ENCODE peak calls at places on chromosome 19, in seven cellular contexts. J is HS-27A; C is lower leg skin; Z is RPMI7951; T is effector CD4-positive, alpha-beta T cell; I is bronchial epithelial cell; X is cerebellar nuclear complex. F is an unnamed sample.
A peak's percentile ranks its signal among the peaks of the same experiment; 100 is the strongest.

GRCh38 chr19:45113628-45114027 is 20.6 kb downstream of the PPP1R37 start:
- DNase-seq in Z (no peak), X (no peak), I (peak; percentile 29), C (no peak), J (no peak), T (no peak), F (peak; percentile 69)

GRCh38 chr19:47399198-47399597 is 20.1 kb downstream of the MEIS3 start:
- DNase-seq in Z (no peak), T (no peak), C (no peak), J (no peak), X (no peak), I (no peak), F (no peak)

GRCh38 chr19:4671182-4671851 is 1.2 kb upstream of the MYDGF start:
- DNase-seq in J (no peak), X (no peak), C (no peak), T (no peak), I (no peak), Z (no peak), F (no peak)

GRCh38 chr19:12664406-12665280 is 1.9 kb downstream of the MAN2B1 start:
- DNase-seq in X (no peak), C (no peak), J (no peak), Z (no peak), T (no peak), I (no peak), F (no peak)

GRCh38 chr19:38464421-38465082 is 31.1 kb downstream of the RYR1 start:
- DNase-seq in X (no peak), I (no peak), J (no peak), C (no peak), T (no peak), Z (no peak), F (no peak)

GRCh38 chr19:51529301-51529700 is 2.2 kb downstream of the SIGLEC6 start:
- DNase-seq in Z (no peak), T (no peak), C (no peak), X (no peak), I (no peak), J (no peak), F (no peak)

GRCh38 chr19:5641171-5641570 is 18.3 kb downstream of the SAFB start:
- DNase-seq in J (no peak), C (peak; percentile 29), T (no peak), I (peak; percentile 75), Z (no peak), X (no peak), F (no peak)

GRCh38 chr19:17248011-17248776 is 2.5 kb upstream of the NR2F6 start:
- DNase-seq in Z (no peak), J (no peak), X (no peak), I (peak; percentile 70), C (no peak), T (no peak), F (peak; percentile 73)

GRCh38 chr19:45145270-45146189 is 15.3 kb downstream of the NKPD1 start:
- DNase-seq in C (no peak), T (no peak), X (no peak), J (no peak), Z (no peak), I (no peak), F (no peak)

GRCh38 chr19:7874080-7874856 is at the start of gene PRR36:
- DNase-seq in I (no peak), T (no peak), Z (no peak), C (no peak), X (peak; percentile 77), J (no peak), F (no peak)

GRCh38 chr19:50646074-50646807 is 3.0 kb upstream of the C19orf81 start:
- DNase-seq in J (peak; percentile 38), I (peak; percentile 17), Z (peak; percentile 77), C (no peak), T (no peak), X (no peak), F (no peak)

GRCh38 chr19:489418-490196 is 6.7 kb upstream of the MADCAM1 start:
- DNase-seq in I (no peak), Z (peak; percentile 25), X (no peak), J (no peak), T (no peak), C (peak; percentile 84), F (no peak)

GRCh38 chr19:55654323-55654832 is 457 bp upstream of the U2AF2 start:
- DNase-seq in T (peak; percentile 100), J (peak; percentile 100), C (peak; percentile 100), X (peak; percentile 95), I (peak; percentile 96), Z (peak; percentile 99), F (peak; percentile 99)

GRCh38 chr19:45663800-45664199 is 4.2 kb upstream of the GIPR start:
- DNase-seq in C (no peak), X (no peak), I (no peak), T (no peak), Z (no peak), J (no peak), F (no peak)

GRCh38 chr19:5691205-5691929 is 1.3 kb downstream of the RPL36 start:
- DNase-seq in J (no peak), C (peak; percentile 93), T (peak; percentile 20), Z (peak; percentile 40), X (no peak), I (peak; percentile 29), F (peak; percentile 78)

GRCh38 chr19:41359741-41360140 is 4.2 kb downstream of the B9D2 start:
- DNase-seq in X (no peak), C (no peak), J (no peak), T (no peak), I (no peak), Z (no peak), F (no peak)

GRCh38 chr19:32177686-32178085 is 167.7 kb upstream of the ZNF507 start:
- DNase-seq in C (no peak), T (no peak), J (no peak), X (no peak), Z (no peak), I (no peak), F (no peak)

GRCh38 chr19:10095948-10096614 is 6.4 kb downstream of the ANGPTL6 start:
- DNase-seq in I (peak; percentile 78), X (no peak), C (peak; percentile 97), Z (peak; percentile 87), T (peak; percentile 80), J (peak; percentile 59), F (peak; percentile 93)

GRCh38 chr19:41895745-41896580 is 13.0 kb downstream of the ARHGEF1 start:
- DNase-seq in Z (no peak), T (no peak), C (no peak), X (no peak), I (no peak), J (no peak), F (no peak)

GRCh38 chr19:575527-576506 is 3.4 kb downstream of the BSG start:
- DNase-seq in I (peak; percentile 80), T (no peak), Z (peak; percentile 79), X (no peak), C (no peak), J (no peak), F (no peak)

GRCh38 chr19:45428385-45429231 is 4.9 kb upstream of the ERCC1 start:
- DNase-seq in C (no peak), T (no peak), I (no peak), Z (peak; percentile 79), X (no peak), J (no peak), F (peak; percentile 52)

GRCh38 chr19:18368504-18369222 is 17.3 kb upstream of the GDF15 start:
- DNase-seq in Z (no peak), X (no peak), C (no peak), T (no peak), J (no peak), I (no peak), F (no peak)

GRCh38 chr19:45251452-45252354 is 632 bp downstream of the MARK4 start:
- DNase-seq in I (no peak), J (no peak), X (no peak), T (no peak), C (no peak), Z (no peak), F (peak; percentile 12)

GRCh38 chr19:44003461-44004134 is 841 bp downstream of the ZNF230 start:
- DNase-seq in X (no peak), C (peak; percentile 82), T (no peak), Z (peak; percentile 21), I (peak; percentile 16), J (no peak), F (peak; percentile 8)

F was measured in transverse colon.